ENCODE peak calls at places on chromosomes 2 and 18, in seven cellular contexts. One of them, this sample, is unnamed.

GRCh38 chr2:46278952-46279351 is 18.3 kb upstream of the EPAS1 start:
- DNase-seq in uterus: no peak
- DNase-seq in DND-41: no peak
- DNase-seq in thoracic aorta: no peak
- DNase-seq in left lung: no peak
- DNase-seq in fibroblast of lung: no peak
- DNase-seq in SK-N-SH: no peak
- DNase-seq in this sample: no peak

GRCh38 chr2:142422769-142423168 is 292.0 kb upstream of the LRP1B start:
- DNase-seq in uterus: no peak
- DNase-seq in DND-41: no peak
- DNase-seq in thoracic aorta: no peak
- DNase-seq in left lung: no peak
- DNase-seq in fibroblast of lung: no peak
- DNase-seq in SK-N-SH: no peak
- DNase-seq in this sample: no peak

GRCh38 chr2:11054783-11055751 is 100.2 kb upstream of the SLC66A3 start:
- DNase-seq in uterus: no peak
- DNase-seq in DND-41: no peak
- DNase-seq in thoracic aorta: no peak
- DNase-seq in left lung: no peak
- DNase-seq in fibroblast of lung: no peak
- DNase-seq in SK-N-SH: no peak
- DNase-seq in this sample: no peak

GRCh38 chr2:96893289-96894150 is 23.6 kb upstream of the SEMA4C start:
- DNase-seq in uterus: no peak
- DNase-seq in DND-41: no peak
- DNase-seq in thoracic aorta: no peak
- DNase-seq in left lung: no peak
- DNase-seq in fibroblast of lung: no peak
- DNase-seq in SK-N-SH: peak; percentile 69
- DNase-seq in this sample: no peak

GRCh38 chr2:3823748-3824147 is 120.4 kb downstream of the DCDC2C start:
- DNase-seq in uterus: no peak
- DNase-seq in DND-41: no peak
- DNase-seq in thoracic aorta: no peak
- DNase-seq in left lung: no peak
- DNase-seq in fibroblast of lung: peak; percentile 52
- DNase-seq in SK-N-SH: no peak
- DNase-seq in this sample: no peak

GRCh38 chr2:2580341-2580740 is 249.3 kb upstream of the MYT1L start:
- DNase-seq in uterus: no peak
- DNase-seq in DND-41: no peak
- DNase-seq in thoracic aorta: no peak
- DNase-seq in left lung: no peak
- DNase-seq in fibroblast of lung: no peak
- DNase-seq in SK-N-SH: no peak
- DNase-seq in this sample: peak; percentile 47

GRCh38 chr2:138516030-138516704 is 14.6 kb downstream of the SPOPL start:
- DNase-seq in uterus: no peak
- DNase-seq in DND-41: no peak
- DNase-seq in thoracic aorta: no peak
- DNase-seq in left lung: no peak
- DNase-seq in fibroblast of lung: no peak
- DNase-seq in SK-N-SH: no peak
- DNase-seq in this sample: no peak

GRCh38 chr2:197205590-197206215 is 104.9 kb downstream of the ANKRD44 start:
- DNase-seq in uterus: no peak
- DNase-seq in DND-41: peak; percentile 49
- DNase-seq in thoracic aorta: no peak
- DNase-seq in left lung: no peak
- DNase-seq in fibroblast of lung: no peak
- DNase-seq in SK-N-SH: no peak
- DNase-seq in this sample: no peak

GRCh38 chr2:242024751-242025355 is 155.3 kb downstream of the RTP5 start:
- DNase-seq in uterus: no peak
- DNase-seq in DND-41: no peak
- DNase-seq in thoracic aorta: no peak
- DNase-seq in left lung: peak; percentile 5
- DNase-seq in fibroblast of lung: no peak
- DNase-seq in SK-N-SH: no peak
- DNase-seq in this sample: no peak

GRCh38 chr18:37403100-37403781 is 162.4 kb downstream of the CELF4 start:
- DNase-seq in uterus: no peak
- DNase-seq in DND-41: no peak
- DNase-seq in thoracic aorta: no peak
- DNase-seq in left lung: peak; percentile 64
- DNase-seq in fibroblast of lung: peak; percentile 90
- DNase-seq in SK-N-SH: no peak
- DNase-seq in this sample: no peak

GRCh38 chr18:77765468-77765867 is 515.8 kb downstream of the GALR1 start:
- DNase-seq in uterus: no peak
- DNase-seq in DND-41: peak; percentile 37
- DNase-seq in thoracic aorta: no peak
- DNase-seq in left lung: no peak
- DNase-seq in fibroblast of lung: no peak
- DNase-seq in SK-N-SH: peak; percentile 34
- DNase-seq in this sample: no peak

GRCh38 chr2:62197609-62198236 is 1.8 kb downstream of the B3GNT2 start:
- DNase-seq in uterus: no peak
- DNase-seq in DND-41: no peak
- DNase-seq in thoracic aorta: no peak
- DNase-seq in left lung: peak; percentile 70
- DNase-seq in fibroblast of lung: no peak
- DNase-seq in SK-N-SH: peak; percentile 68
- DNase-seq in this sample: no peak

GRCh38 chr18:51537487-51537886 is 340.0 kb upstream of the MEX3C start:
- DNase-seq in uterus: no peak
- DNase-seq in DND-41: peak; percentile 10
- DNase-seq in thoracic aorta: no peak
- DNase-seq in left lung: no peak
- DNase-seq in fibroblast of lung: no peak
- DNase-seq in SK-N-SH: peak; percentile 50
- DNase-seq in this sample: no peak

GRCh38 chr18:36035253-36035652 is 32.1 kb downstream of the RPRD1A start:
- DNase-seq in uterus: no peak
- DNase-seq in DND-41: no peak
- DNase-seq in thoracic aorta: no peak
- DNase-seq in left lung: no peak
- DNase-seq in fibroblast of lung: no peak
- DNase-seq in SK-N-SH: peak; percentile 53
- DNase-seq in this sample: no peak

GRCh38 chr18:46915800-46916550 is 1.3 kb downstream of the PIAS2 start:
- DNase-seq in uterus: no peak
- DNase-seq in DND-41: no peak
- DNase-seq in thoracic aorta: no peak
- DNase-seq in left lung: no peak
- DNase-seq in fibroblast of lung: no peak
- DNase-seq in SK-N-SH: peak; percentile 24
- DNase-seq in this sample: no peak

GRCh38 chr2:225100856-225101294 is 58.6 kb upstream of the DOCK10 start:
- DNase-seq in uterus: no peak
- DNase-seq in DND-41: no peak
- DNase-seq in thoracic aorta: no peak
- DNase-seq in left lung: no peak
- DNase-seq in fibroblast of lung: peak; percentile 87
- DNase-seq in SK-N-SH: no peak
- DNase-seq in this sample: no peak

GRCh38 chr2:54224997-54225396 is 31.0 kb downstream of the TSPYL6 start:
- DNase-seq in uterus: no peak
- DNase-seq in DND-41: no peak
- DNase-seq in thoracic aorta: no peak
- DNase-seq in left lung: no peak
- DNase-seq in fibroblast of lung: no peak
- DNase-seq in SK-N-SH: peak; percentile 50
- DNase-seq in this sample: no peak

GRCh38 chr2:45329045-45329677 is 281.9 kb downstream of the SRBD1 start:
- DNase-seq in uterus: no peak
- DNase-seq in DND-41: no peak
- DNase-seq in thoracic aorta: no peak
- DNase-seq in left lung: no peak
- DNase-seq in fibroblast of lung: peak; percentile 54
- DNase-seq in SK-N-SH: no peak
- DNase-seq in this sample: no peak

GRCh38 chr2:200778038-200778437 is 33.7 kb upstream of the BZW1 start:
- DNase-seq in uterus: no peak
- DNase-seq in DND-41: no peak
- DNase-seq in thoracic aorta: no peak
- DNase-seq in left lung: no peak
- DNase-seq in fibroblast of lung: no peak
- DNase-seq in SK-N-SH: no peak
- DNase-seq in this sample: no peak

GRCh38 chr18:50401888-50402287 is 27.0 kb downstream of the SKA1 start:
- DNase-seq in uterus: no peak
- DNase-seq in DND-41: peak; percentile 64
- DNase-seq in thoracic aorta: no peak
- DNase-seq in left lung: peak; percentile 49
- DNase-seq in fibroblast of lung: peak; percentile 36
- DNase-seq in SK-N-SH: peak; percentile 54
- DNase-seq in this sample: no peak

GRCh38 chr2:205405752-205406151 is 276.5 kb upstream of the NRP2 start:
- DNase-seq in uterus: no peak
- DNase-seq in DND-41: no peak
- DNase-seq in thoracic aorta: no peak
- DNase-seq in left lung: no peak
- DNase-seq in fibroblast of lung: peak; percentile 90
- DNase-seq in SK-N-SH: no peak
- DNase-seq in this sample: no peak

GRCh38 chr18:7490104-7490503 is 77.0 kb upstream of the PTPRM start:
- DNase-seq in uterus: no peak
- DNase-seq in DND-41: no peak
- DNase-seq in thoracic aorta: no peak
- DNase-seq in left lung: no peak
- DNase-seq in fibroblast of lung: no peak
- DNase-seq in SK-N-SH: no peak
- DNase-seq in this sample: no peak

GRCh38 chr2:126664234-126664633 is 8.3 kb downstream of the GYPC start:
- DNase-seq in uterus: no peak
- DNase-seq in DND-41: no peak
- DNase-seq in thoracic aorta: no peak
- DNase-seq in left lung: no peak
- DNase-seq in fibroblast of lung: no peak
- DNase-seq in SK-N-SH: no peak
- DNase-seq in this sample: no peak

GRCh38 chr2:51813245-51813644 is 781.3 kb upstream of the NRXN1 start:
- DNase-seq in uterus: no peak
- DNase-seq in DND-41: no peak
- DNase-seq in thoracic aorta: no peak
- DNase-seq in left lung: no peak
- DNase-seq in fibroblast of lung: peak; percentile 71
- DNase-seq in SK-N-SH: no peak
- DNase-seq in this sample: no peak

GRCh38 chr2:46390901-46391395 is 88.4 kb upstream of the TMEM247 start:
- DNase-seq in uterus: no peak
- DNase-seq in DND-41: no peak
- DNase-seq in thoracic aorta: no peak
- DNase-seq in left lung: no peak
- DNase-seq in fibroblast of lung: no peak
- DNase-seq in SK-N-SH: no peak
- DNase-seq in this sample: no peak

GRCh38 chr2:28582595-28582994 is 86.7 kb downstream of the PLB1 start:
- DNase-seq in uterus: no peak
- DNase-seq in DND-41: no peak
- DNase-seq in thoracic aorta: no peak
- DNase-seq in left lung: peak; percentile 26
- DNase-seq in fibroblast of lung: no peak
- DNase-seq in SK-N-SH: no peak
- DNase-seq in this sample: no peak

GRCh38 chr2:105261061-105261460 is 19.5 kb downstream of the GPR45 start:
- DNase-seq in uterus: peak; percentile 32
- DNase-seq in DND-41: no peak
- DNase-seq in thoracic aorta: no peak
- DNase-seq in left lung: no peak
- DNase-seq in fibroblast of lung: peak; percentile 75
- DNase-seq in SK-N-SH: peak; percentile 41
- DNase-seq in this sample: no peak

GRCh38 chr2:221372156-221372870 is 199.8 kb downstream of the EPHA4 start:
- DNase-seq in uterus: no peak
- DNase-seq in DND-41: no peak
- DNase-seq in thoracic aorta: no peak
- DNase-seq in left lung: no peak
- DNase-seq in fibroblast of lung: no peak
- DNase-seq in SK-N-SH: no peak
- DNase-seq in this sample: no peak

GRCh38 chr18:58843662-58844035 is 21.0 kb upstream of the ZNF532 start:
- DNase-seq in uterus: no peak
- DNase-seq in DND-41: no peak
- DNase-seq in thoracic aorta: no peak
- DNase-seq in left lung: no peak
- DNase-seq in fibroblast of lung: no peak
- DNase-seq in SK-N-SH: no peak
- DNase-seq in this sample: no peak
- H3K27ac ChIP-seq in uterus: no peak overlapping the region
- H3K27ac ChIP-seq in DND-41: no peak overlapping the region
- H3K27ac ChIP-seq in thoracic aorta: no peak overlapping the region
- H3K27ac ChIP-seq in left lung: no peak overlapping the region
- H3K27ac ChIP-seq in fibroblast of lung: no peak overlapping the region
- H3K27ac ChIP-seq in SK-N-SH: no peak overlapping the region
- H3K27ac ChIP-seq in this sample: no peak overlapping the region

GRCh38 chr18:55794288-55795052 is 206.5 kb upstream of the TCF4 start:
- DNase-seq in uterus: no peak
- DNase-seq in DND-41: no peak
- DNase-seq in thoracic aorta: no peak
- DNase-seq in left lung: no peak
- DNase-seq in fibroblast of lung: peak; percentile 51
- DNase-seq in SK-N-SH: no peak
- DNase-seq in this sample: no peak
- H3K9me3 ChIP-seq in uterus: no peaks in the 10 kb centered on the region
- H3K9me3 ChIP-seq in DND-41: peaks cover 2% of the 10 kb centered on the region
- H3K9me3 ChIP-seq in thoracic aorta: no peaks in the 10 kb centered on the region
- H3K9me3 ChIP-seq in left lung: peaks cover 2% of the 10 kb centered on the region
- H3K9me3 ChIP-seq in fibroblast of lung: no peaks in the 10 kb centered on the region
- H3K9me3 ChIP-seq in SK-N-SH: no peaks in the 10 kb centered on the region
- H3K9me3 ChIP-seq in this sample: no peaks in the 10 kb centered on the region

GRCh38 chr2:43023791-43024514 is 202.5 kb downstream of the ZFP36L2 start:
- DNase-seq in uterus: no peak
- DNase-seq in DND-41: no peak
- DNase-seq in thoracic aorta: no peak
- DNase-seq in left lung: no peak
- DNase-seq in fibroblast of lung: no peak
- DNase-seq in SK-N-SH: no peak
- DNase-seq in this sample: no peak
- H3K4me1 ChIP-seq in uterus: no peaks in the 10 kb centered on the region
- H3K4me1 ChIP-seq in DND-41: peaks cover 63% of the 10 kb centered on the region
- H3K4me1 ChIP-seq in thoracic aorta: peaks cover 10% of the 10 kb centered on the region
- H3K4me1 ChIP-seq in left lung: peaks cover 28% of the 10 kb centered on the region
- H3K4me1 ChIP-seq in fibroblast of lung: peaks cover 2% of the 10 kb centered on the region
- H3K4me1 ChIP-seq in SK-N-SH: peaks cover 14% of the 10 kb centered on the region
- H3K4me1 ChIP-seq in this sample: peaks cover 7% of the 10 kb centered on the region

GRCh38 chr2:163656622-163657021 is 79.2 kb downstream of the FIGN start:
- DNase-seq in uterus: no peak
- DNase-seq in DND-41: no peak
- DNase-seq in thoracic aorta: no peak
- DNase-seq in left lung: no peak
- DNase-seq in fibroblast of lung: no peak
- DNase-seq in SK-N-SH: no peak
- DNase-seq in this sample: no peak
- H3K27ac ChIP-seq in uterus: no peak overlapping the region
- H3K27ac ChIP-seq in DND-41: no peak overlapping the region
- H3K27ac ChIP-seq in thoracic aorta: peak overlapping the region; percentile 55
- H3K27ac ChIP-seq in left lung: no peak overlapping the region
- H3K27ac ChIP-seq in fibroblast of lung: no peak overlapping the region
- H3K27ac ChIP-seq in SK-N-SH: peak overlapping the region; percentile 53
- H3K27ac ChIP-seq in this sample: peak overlapping the region; percentile 44

GRCh38 chr2:14220101-14220500 is 412.4 kb upstream of the LRATD1 start:
- DNase-seq in uterus: no peak
- DNase-seq in DND-41: no peak
- DNase-seq in thoracic aorta: no peak
- DNase-seq in left lung: no peak
- DNase-seq in fibroblast of lung: peak; percentile 18
- DNase-seq in SK-N-SH: no peak
- DNase-seq in this sample: no peak
- H3K9me3 ChIP-seq in uterus: no peaks in the 10 kb centered on the region
- H3K9me3 ChIP-seq in DND-41: no peaks in the 10 kb centered on the region
- H3K9me3 ChIP-seq in thoracic aorta: no peaks in the 10 kb centered on the region
- H3K9me3 ChIP-seq in left lung: no peaks in the 10 kb centered on the region
- H3K9me3 ChIP-seq in fibroblast of lung: no peaks in the 10 kb centered on the region
- H3K9me3 ChIP-seq in SK-N-SH: no peaks in the 10 kb centered on the region
- H3K9me3 ChIP-seq in this sample: no peaks in the 10 kb centered on the region

This sample was measured in tibial artery.